ENCODE peak calls at places on chromosome 6, in nine cellular contexts. I, J, D, K, A, H, V, M and O are unnamed samples.

GRCh38 chr6:1771324-1771723 is 161.6 kb downstream of the FOXC1 start:
- DNase-seq in I (no peak), J (peak; percentile 44), D (no peak), K (no peak), A (no peak), H (no peak), V (peak; percentile 6), M (no peak), O (peak; percentile 32)

GRCh38 chr6:148112851-148113319 is 229.8 kb upstream of the SASH1 start:
- DNase-seq in I (no peak), J (no peak), D (no peak), K (no peak), A (no peak), H (peak; percentile 37), V (no peak), M (no peak), O (no peak)

GRCh38 chr6:214428-214827 is 77.9 kb upstream of the DUSP22 start:
- DNase-seq in I (no peak), J (no peak), D (no peak), K (no peak), A (no peak), H (no peak), V (no peak), M (no peak), O (no peak)

GRCh38 chr6:39917981-39918380 is 16.3 kb downstream of the MOCS1 start:
- DNase-seq in I (no peak), J (no peak), D (no peak), K (no peak), A (no peak), H (no peak), V (no peak), M (no peak), O (no peak)

GRCh38 chr6:157706883-157707282 is 116.2 kb upstream of the SNX9 start:
- DNase-seq in I (no peak), J (no peak), D (no peak), K (no peak), A (no peak), H (no peak), V (no peak), M (no peak), O (no peak)

GRCh38 chr6:137089305-137089704 is 44.5 kb upstream of the IL20RA start:
- DNase-seq in I (no peak), J (no peak), D (no peak), K (no peak), A (no peak), H (no peak), V (no peak), M (no peak), O (peak; percentile 63)

GRCh38 chr6:69907981-69908498 is 41.7 kb downstream of the COL19A1 start:
- DNase-seq in I (no peak), J (peak; percentile 26), D (no peak), K (no peak), A (no peak), H (no peak), V (no peak), M (no peak), O (no peak)

GRCh38 chr6:142118926-142119325 is 13.8 kb upstream of the GJE1 start:
- DNase-seq in I (no peak), J (peak; percentile 23), D (no peak), K (no peak), A (no peak), H (no peak), V (no peak), M (no peak), O (no peak)

GRCh38 chr6:117417851-117418250 is 7.9 kb downstream of the ROS1 start:
- DNase-seq in I (no peak), J (peak; percentile 7), D (no peak), K (no peak), A (no peak), H (no peak), V (no peak), M (no peak), O (no peak)

GRCh38 chr6:1612902-1613301 is 3.2 kb downstream of the FOXC1 start:
- DNase-seq in I (no peak), J (peak; percentile 93), D (no peak), K (no peak), A (no peak), H (no peak), V (no peak), M (no peak), O (no peak)

GRCh38 chr6:132003516-132004178 is 52.5 kb upstream of the CCN2 start:
- DNase-seq in I (no peak), J (no peak), D (no peak), K (no peak), A (peak; percentile 26), H (peak; percentile 3), V (no peak), M (no peak), O (no peak)

GRCh38 chr6:153965996-153966395 is 73.0 kb upstream of the OPRM1 start:
- DNase-seq in I (no peak), J (no peak), D (no peak), K (no peak), A (no peak), H (peak; percentile 1), V (no peak), M (no peak), O (no peak)

GRCh38 chr6:114543696-114544095 is 200.9 kb upstream of the HS3ST5 start:
- DNase-seq in I (no peak), J (no peak), D (no peak), K (no peak), A (no peak), H (no peak), V (no peak), M (no peak), O (no peak)

GRCh38 chr6:128465368-128466343 is 54.7 kb downstream of the PTPRK start:
- DNase-seq in I (no peak), J (no peak), D (no peak), K (no peak), A (no peak), H (no peak), V (no peak), M (no peak), O (peak; percentile 33)

GRCh38 chr6:128461517-128461916 is 58.9 kb downstream of the PTPRK start:
- DNase-seq in I (no peak), J (no peak), D (no peak), K (no peak), A (no peak), H (no peak), V (no peak), M (no peak), O (no peak)

GRCh38 chr6:128463942-128464341 is 56.5 kb downstream of the PTPRK start:
- DNase-seq in I (no peak), J (peak; percentile 29), D (no peak), K (no peak), A (no peak), H (peak; percentile 27), V (no peak), M (no peak), O (no peak)

DNA sequence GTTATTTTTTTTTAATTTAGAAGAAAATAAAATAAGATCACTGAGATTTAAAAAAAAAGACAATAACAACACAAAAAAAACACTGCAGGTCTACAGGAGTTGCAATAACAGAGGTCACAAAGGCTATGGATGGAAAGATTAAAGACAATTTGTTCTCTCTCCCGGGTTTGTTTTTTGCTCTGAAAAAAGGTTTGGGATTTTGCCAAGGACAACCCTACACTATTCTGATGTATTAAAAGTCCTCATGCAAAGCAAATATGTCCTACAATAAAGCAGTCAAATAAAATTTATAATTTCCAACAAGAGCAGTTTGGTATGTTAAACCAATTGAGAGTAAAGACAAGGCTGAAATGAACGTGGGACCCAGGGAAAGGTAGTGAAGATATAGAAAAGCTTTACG is 55.6 kb downstream of the PTPRK start:
- DNase-seq in I (no peak), J (no peak), D (no peak), K (no peak), A (no peak), H (no peak), V (no peak), M (no peak), O (no peak)
- H3K4me3 ChIP-seq in I (no peak overlapping the region), J (no peak overlapping the region), D (no peak overlapping the region), K (no peak overlapping the region), A (no peak overlapping the region), H (no peak overlapping the region), V (no peak overlapping the region), M (no peak overlapping the region), O (no peak overlapping the region)

GRCh38 chr6:57313711-57314471 is 3.5 kb upstream of the PRIM2 start:
- DNase-seq in I (no peak), J (peak; percentile 98), D (no peak), K (peak; percentile 64), A (peak; percentile 82), H (peak; percentile 41), V (no peak), M (no peak), O (peak; percentile 2)
- H3K4me1 ChIP-seq in I (peaks cover 31% of the 10 kb centered on the region), J (peaks cover 17% of the 10 kb centered on the region), D (peaks cover 17% of the 10 kb centered on the region), K (no peaks in the 10 kb centered on the region), A (peaks cover 20% of the 10 kb centered on the region), H (peaks cover 22% of the 10 kb centered on the region), V (peaks cover 10% of the 10 kb centered on the region), M (peaks cover 12% of the 10 kb centered on the region), O (no peaks in the 10 kb centered on the region)

GRCh38 chr6:106974337-106974998 is at the start of gene CD24:
- DNase-seq in I (no peak), J (no peak), D (peak; percentile 9), K (no peak), A (peak; percentile 91), H (peak; percentile 80), V (no peak), M (peak; percentile 88), O (peak; percentile 39)

GRCh38 chr6:106973018-106973840 is 1.3 kb downstream of the CD24 start:
- DNase-seq in I (no peak), J (no peak), D (peak; percentile 9), K (no peak), A (peak; percentile 49), H (peak; percentile 19), V (no peak), M (peak; percentile 87), O (peak; percentile 12)

GRCh38 chr6:106974999-106975698 is 620 bp upstream of the CD24 start:
- DNase-seq in I (peak; percentile 29), J (no peak), D (peak; percentile 31), K (no peak), A (peak; percentile 80), H (peak; percentile 77), V (no peak), M (peak; percentile 94), O (peak; percentile 47)

GRCh38 chr6:106973841-106974336 is 640 bp downstream of the CD24 start:
- DNase-seq in I (no peak), J (no peak), D (no peak), K (no peak), A (peak; percentile 50), H (peak; percentile 44), V (no peak), M (peak; percentile 82), O (peak; percentile 47)

DNA sequence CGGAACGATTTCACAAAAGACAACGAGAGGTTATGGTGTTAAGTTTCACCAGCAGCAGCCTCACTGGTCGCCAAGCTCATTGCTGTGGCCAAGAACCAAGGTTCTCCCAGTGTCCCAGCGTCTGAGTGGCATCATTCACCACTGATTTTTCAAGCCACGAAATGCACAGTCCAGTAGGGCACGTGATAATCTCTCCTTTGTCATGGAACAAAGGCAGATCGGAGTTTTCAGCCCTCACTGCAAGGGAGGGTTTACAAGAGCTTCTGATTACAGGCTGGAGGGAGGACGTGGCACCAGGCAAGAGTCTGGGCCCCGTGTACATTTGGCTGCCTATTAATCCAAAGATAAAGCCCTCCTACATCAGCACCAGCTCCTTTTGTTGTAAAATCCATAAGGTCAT is 2.0 kb downstream of the CD24 start:
- DNase-seq in I (no peak), J (no peak), D (no peak), K (no peak), A (peak; percentile 54), H (no peak), V (no peak), M (no peak), O (peak; percentile 22)
- H3K4me3 ChIP-seq in I (no peak overlapping the region), J (no peak overlapping the region), D (no peak overlapping the region), K (no peak overlapping the region), A (peak overlapping the region; percentile 91), H (peak overlapping the region; percentile 63), V (no peak overlapping the region), M (no peak overlapping the region), O (no peak overlapping the region)

GRCh38 chr6:15282334-15282733 is 36.5 kb downstream of the JARID2 start:
- DNase-seq in I (no peak), J (no peak), D (no peak), K (no peak), A (no peak), H (no peak), V (no peak), M (no peak), O (no peak)
- H3K4me1 ChIP-seq in I (peaks cover 71% of the 10 kb centered on the region), J (peaks cover 16% of the 10 kb centered on the region), D (peaks cover 45% of the 10 kb centered on the region), K (no peaks in the 10 kb centered on the region), A (peaks cover 23% of the 10 kb centered on the region), H (peaks cover 59% of the 10 kb centered on the region), V (peaks cover 19% of the 10 kb centered on the region), M (peaks cover 10% of the 10 kb centered on the region), O (peaks cover 3% of the 10 kb centered on the region)